ENCODE peak calls at places on chromosomes 7 and 10, in five cellular contexts. I, V, N, G and P are unnamed samples.

GRCh38 chr10:98246911-98247820 is 20.8 kb downstream of the LOXL4 start:
- DNase-seq in G (peak; percentile 83), I (no peak), V (no peak), N (no peak), P (peak; percentile 84)

GRCh38 chr7:2937701-2938513 is 93.8 kb upstream of the GNA12 start:
- DNase-seq in G (no peak), V (no peak), N (no peak), I (no peak), P (no peak)

GRCh38 chr7:141190467-141190866 is 116.6 kb downstream of the TMEM178B start:
- DNase-seq in G (no peak), N (no peak), V (no peak), I (no peak), P (no peak)

GRCh38 chr10:133071801-133072595 is 15.7 kb upstream of the ADGRA1 start:
- DNase-seq in N (no peak), V (no peak), G (no peak), I (no peak), P (no peak)

GRCh38 chr10:118594392-118595063 is 920 bp downstream of the PRLHR start:
- DNase-seq in G (peak; percentile 22), N (peak; percentile 92), V (peak; percentile 90), I (peak; percentile 16), P (peak; percentile 21)

GRCh38 chr7:116731019-116731388 is 59.0 kb downstream of the MET start:
- DNase-seq in G (no peak), I (no peak), V (no peak), N (no peak), P (no peak)

GRCh38 chr7:122092964-122093797 is 50.9 kb downstream of the AASS start:
- DNase-seq in G (peak; percentile 78), I (peak; percentile 51), V (peak; percentile 82), N (peak; percentile 68), P (peak; percentile 82)

GRCh38 chr10:7537126-7537525 is 126.3 kb upstream of the SFMBT2 start:
- DNase-seq in G (no peak), I (peak; percentile 60), N (no peak), V (no peak), P (no peak)

GRCh38 chr10:26931223-26931622 is 70.5 kb upstream of the ABI1 start:
- DNase-seq in I (peak; percentile 59), V (peak; percentile 71), G (peak; percentile 1), N (no peak), P (no peak)

GRCh38 chr7:516606-517456 is 2.8 kb downstream of the PDGFA start:
- DNase-seq in G (peak; percentile 88), V (peak; percentile 62), I (peak; percentile 67), N (peak; percentile 42), P (peak; percentile 80)

GRCh38 chr7:38169862-38170261 is 8.2 kb upstream of the STARD3NL start:
- DNase-seq in G (peak; percentile 41), V (no peak), N (no peak), I (peak; percentile 76), P (peak; percentile 77)

GRCh38 chr7:91020611-91021385 is 243.4 kb upstream of the FZD1 start:
- DNase-seq in V (no peak), N (no peak), G (no peak), I (no peak), P (no peak)

GRCh38 chr7:5282464-5283316 is at the start of gene SLC29A4:
- DNase-seq in N (no peak), G (peak; percentile 35), I (no peak), V (no peak), P (no peak)

GRCh38 chr7:84529480-84530205 is 335.1 kb upstream of the SEMA3A start:
- DNase-seq in V (no peak), G (peak; percentile 57), I (peak; percentile 68), N (no peak), P (peak; percentile 83)

GRCh38 chr10:5355762-5356478 is 8.8 kb upstream of the UCN3 start:
- DNase-seq in G (no peak), I (no peak), N (no peak), V (no peak), P (no peak)

GRCh38 chr10:48814933-48815332 is 124.7 kb downstream of the LRRC18 start:
- DNase-seq in G (no peak), N (no peak), V (no peak), I (no peak), P (no peak)

GRCh38 chr7:129376076-129376777 is 58.0 kb upstream of the STRIP2 start:
- DNase-seq in N (no peak), V (no peak), I (peak; percentile 28), G (peak; percentile 41), P (peak; percentile 43)

GRCh38 chr10:61635946-61636345 is 26.8 kb upstream of the CABCOCO1 start:
- DNase-seq in G (no peak), I (no peak), N (no peak), V (no peak), P (peak; percentile 76)

GRCh38 chr10:80552151-80552646 is 14.5 kb downstream of the SH2D4B start:
- DNase-seq in I (no peak), V (peak; percentile 50), G (no peak), N (peak; percentile 82), P (no peak)

GRCh38 chr7:4024133-4024532 is 658.0 kb upstream of the FOXK1 start:
- DNase-seq in I (no peak), N (no peak), V (no peak), G (no peak), P (no peak)

GRCh38 chr7:99459087-99459486 is 6.9 kb downstream of the ATP5MF start:
- DNase-seq in N (no peak), I (no peak), V (no peak), G (peak; percentile 31), P (no peak)

GRCh38 chr10:87605656-87606308 is 53.9 kb upstream of the PAPSS2 start:
- DNase-seq in N (no peak), G (peak; percentile 22), I (no peak), V (no peak), P (no peak)

GRCh38 chr10:110207805-110208613 is 604 bp downstream of the MXI1 start:
- DNase-seq in V (peak; percentile 67), I (peak; percentile 30), N (peak; percentile 48), G (peak; percentile 62), P (peak; percentile 17)

GRCh38 chr10:72315611-72316385 is 38.9 kb downstream of the DNAJB12 start:
- DNase-seq in I (no peak), N (no peak), G (no peak), V (no peak), P (peak; percentile 52)

GRCh38 chr10:131692686-131693334 is 208.0 kb upstream of the PPP2R2D start:
- DNase-seq in N (no peak), V (no peak), G (no peak), I (no peak), P (no peak)

GRCh38 chr10:124535731-124536495 is 74.3 kb downstream of the LHPP start:
- DNase-seq in G (no peak), N (no peak), V (no peak), I (no peak), P (no peak)

GRCh38 chr7:95980073-95980655 is 207.8 kb downstream of the DYNC1I1 start:
- DNase-seq in I (no peak), G (peak; percentile 31), N (no peak), V (no peak), P (no peak)

GRCh38 chr7:140923358-140924006 is 1.2 kb downstream of the BRAF start:
- DNase-seq in N (peak; percentile 15), G (peak; percentile 46), I (no peak), V (no peak), P (no peak)

GRCh38 chr7:116311816-116312471 is 101.6 kb downstream of the TES start:
- DNase-seq in G (no peak), N (no peak), I (no peak), V (no peak), P (peak; percentile 37)

GRCh38 chr10:79235765-79236755 is 111.2 kb upstream of the PPIF start:
- DNase-seq in I (no peak), V (no peak), N (no peak), G (no peak), P (no peak)

GRCh38 chr7:100673942-100674431 is 447 bp downstream of the GNB2 start:
- DNase-seq in N (no peak), G (no peak), I (no peak), V (peak; percentile 76), P (no peak)

GRCh38 chr10:4138146-4138721 is 353.2 kb upstream of the KLF6 start:
- DNase-seq in I (no peak), V (no peak), N (no peak), G (no peak), P (no peak)
- H2BK120ac ChIP-seq in I (no peak overlapping the region), V (no peak overlapping the region), N (no peak overlapping the region), G (no peak overlapping the region), P (no peak overlapping the region)

GRCh38 chr7:123824754-123825067 is 20.3 kb upstream of the HYAL4 start:
- DNase-seq in N (no peak), G (peak; percentile 1), V (no peak), I (no peak), P (no peak)

GRCh38 chr7:123823898-123824753 is 20.8 kb upstream of the HYAL4 start:
- DNase-seq in G (no peak), I (no peak), V (no peak), N (no peak), P (no peak)

DNA sequence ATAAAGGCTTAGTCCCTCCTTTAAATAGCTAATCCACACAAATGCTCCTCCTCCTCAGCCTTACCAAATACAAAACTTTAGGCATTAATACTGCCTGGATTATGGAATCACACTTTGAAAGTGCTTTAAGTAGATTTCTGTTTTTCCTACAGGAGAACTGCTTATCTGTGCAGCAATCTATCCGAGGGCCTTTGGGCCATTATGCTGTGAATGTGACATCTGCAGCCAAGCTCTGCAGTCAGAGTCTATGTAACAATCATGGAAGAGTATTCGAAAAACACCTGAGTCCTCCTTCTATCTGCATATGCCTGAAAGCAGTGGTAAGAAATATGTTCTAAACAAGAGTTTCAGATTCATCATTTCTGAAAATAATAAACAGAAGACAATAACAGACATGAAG is 16.2 kb upstream of the HYAL4 start:
- DNase-seq in V (no peak), N (no peak), I (no peak), G (no peak), P (no peak)
- H2BK120ac ChIP-seq in V (no peak overlapping the region), N (no peak overlapping the region), I (no peak overlapping the region), G (no peak overlapping the region), P (no peak overlapping the region)

GRCh38 chr7:148299877-148300276 is 290.7 kb upstream of the C7orf33 start:
- DNase-seq in N (no peak), V (no peak), G (no peak), I (no peak), P (no peak)
- H2BK120ac ChIP-seq in N (no peak overlapping the region), V (no peak overlapping the region), G (no peak overlapping the region), I (no peak overlapping the region), P (no peak overlapping the region)

GRCh38 chr10:33260403-33261239 is 73.8 kb downstream of the NRP1 start:
- DNase-seq in N (no peak), G (no peak), I (no peak), V (no peak), P (peak; percentile 52)

GRCh38 chr10:33262871-33263270 is 71.6 kb downstream of the NRP1 start:
- DNase-seq in V (no peak), G (no peak), N (no peak), I (no peak), P (no peak)

GRCh38 chr10:33267708-33268107 is 66.8 kb downstream of the NRP1 start:
- DNase-seq in I (no peak), V (no peak), G (no peak), N (no peak), P (no peak)

GRCh38 chr10:33265621-33266020 is 68.8 kb downstream of the NRP1 start:
- DNase-seq in V (no peak), N (no peak), I (no peak), G (no peak), P (no peak)

DNA sequence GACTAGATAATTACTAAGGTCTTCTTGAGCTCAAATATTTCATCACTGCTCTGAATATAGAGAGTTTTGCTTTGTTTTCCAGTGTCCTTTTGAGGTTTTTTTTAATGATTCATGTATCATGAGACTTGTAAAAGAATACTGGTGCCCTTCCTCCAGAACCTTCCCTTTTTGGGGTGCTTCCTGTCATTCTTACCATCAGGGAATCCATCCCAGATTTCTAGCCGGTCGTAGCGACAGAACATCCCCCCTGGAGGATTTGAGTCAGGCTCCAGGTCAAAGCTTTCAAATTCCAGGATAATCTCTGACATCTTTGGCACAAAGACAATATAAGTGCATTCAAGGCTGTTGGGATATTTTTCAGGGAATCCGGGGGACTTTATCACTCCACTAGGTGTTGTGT is 71.0 kb downstream of the NRP1 start:
- DNase-seq in G (peak; percentile 19), I (no peak), N (no peak), V (no peak), P (peak; percentile 39)
- H2BK120ac ChIP-seq in G (no peak overlapping the region), I (no peak overlapping the region), N (no peak overlapping the region), V (no peak overlapping the region), P (peak overlapping the region; percentile 86)